ENCODE peak calls at places on chromosome 14, in ten cellular contexts. O, V, S, K, T, C, X, M, G and U are unnamed samples.

GRCh38 chr14:57189070-57189469 is 79.6 kb downstream of the EXOC5 start:
- DNase-seq in O (no peak), G (peak), V (no peak), T (peak), S (no peak), M (no peak), K (peak), X (no peak), C (no peak), U (peak)

GRCh38 chr14:86462193-86462592 is 932.2 kb downstream of the FLRT2 start:
- DNase-seq in K (peak), O (no peak), C (no peak), S (no peak), M (no peak), X (no peak), G (peak), V (peak), T (peak), U (peak)

GRCh38 chr14:95265106-95266094 is 54.3 kb downstream of the CLMN start:
- DNase-seq in S (no peak), V (peak), X (peak), T (peak), K (peak), G (peak), C (no peak), M (no peak), O (peak), U (peak)

GRCh38 chr14:22339277-22339676 is 249.7 kb downstream of the DAD1 start:
- DNase-seq in S (peak), G (no peak), O (no peak), K (peak), V (no peak), T (peak), X (no peak), M (peak), C (no peak), U (peak)

GRCh38 chr14:85471744-85472143 is 58.2 kb upstream of the FLRT2 start:
- DNase-seq in S (no peak), C (no peak), V (no peak), X (no peak), G (no peak), T (peak), O (no peak), M (no peak), K (peak), U (peak)

GRCh38 chr14:93956514-93957332 is 19.6 kb downstream of the ASB2 start:
- DNase-seq in V (no peak), C (no peak), X (no peak), M (no peak), K (no peak), G (no peak), T (no peak), O (no peak), S (no peak), U (no peak)

GRCh38 chr14:85024931-85025330 is 505.0 kb upstream of the FLRT2 start:
- DNase-seq in O (no peak), X (no peak), C (no peak), V (no peak), K (no peak), S (no peak), T (peak), M (no peak), G (no peak), U (peak)

GRCh38 chr14:23492618-23493272 is 23.2 kb downstream of the NGDN start:
- DNase-seq in O (no peak), M (no peak), S (no peak), G (no peak), V (no peak), K (peak), X (no peak), T (peak), C (no peak), U (peak)

GRCh38 chr14:104440297-104440956 is 139.1 kb upstream of the C14orf180 start:
- DNase-seq in K (no peak), C (no peak), V (no peak), G (no peak), O (no peak), M (peak), S (no peak), X (no peak), T (no peak), U (no peak)

GRCh38 chr14:91399868-91400640 is 17.6 kb downstream of the CCDC88C start:
- DNase-seq in G (no peak), K (no peak), M (no peak), S (no peak), X (no peak), C (no peak), T (no peak), O (peak), V (no peak), U (no peak)

GRCh38 chr14:23535943-23536342 is 15.6 kb downstream of the ZFHX2 start:
- DNase-seq in G (no peak), O (no peak), X (no peak), K (no peak), V (no peak), S (no peak), T (no peak), M (no peak), C (no peak), U (no peak)

GRCh38 chr14:25004389-25004809 is 45.5 kb downstream of the STXBP6 start:
- DNase-seq in G (no peak), M (no peak), O (no peak), S (no peak), X (no peak), V (no peak), K (no peak), T (no peak), C (no peak), U (no peak)

GRCh38 chr14:32417956-32418552 is 89.0 kb downstream of the AKAP6 start:
- DNase-seq in T (peak), S (no peak), G (no peak), X (peak), V (peak), O (no peak), K (peak), M (no peak), C (no peak), U (peak)

GRCh38 chr14:88895116-88895515 is 70.7 kb downstream of the TTC8 start:
- DNase-seq in T (peak), M (no peak), O (no peak), K (peak), C (no peak), S (no peak), G (no peak), X (no peak), V (no peak), U (peak)

GRCh38 chr14:64117671-64118402 is 176.3 kb downstream of the ESR2 start:
- DNase-seq in T (peak), V (no peak), M (no peak), C (no peak), S (no peak), O (no peak), G (no peak), X (peak), K (peak), U (no peak)

GRCh38 chr14:65791551-65791981 is 379.0 kb downstream of the FUT8 start:
- DNase-seq in C (no peak), K (peak), S (no peak), X (no peak), M (no peak), G (peak), V (peak), T (peak), O (peak), U (no peak)

GRCh38 chr14:95741051-95741490 is 27.1 kb upstream of the TCL1A start:
- DNase-seq in K (no peak), C (no peak), M (no peak), V (no peak), X (peak), G (no peak), O (no peak), S (no peak), T (no peak), U (peak)

GRCh38 chr14:67480011-67480410 is 8.5 kb downstream of the TMEM229B start:
- DNase-seq in M (peak), K (no peak), V (peak), S (no peak), C (no peak), T (no peak), O (no peak), X (no peak), G (no peak), U (no peak)

GRCh38 chr14:104353221-104353920 is 215.0 kb downstream of the KIF26A start:
- DNase-seq in X (peak), T (no peak), C (no peak), V (peak), S (peak), O (no peak), M (peak), G (no peak), K (no peak), U (no peak)

GRCh38 chr14:78245238-78245637 is 75.1 kb downstream of the NRXN3 start:
- DNase-seq in C (no peak), T (no peak), X (no peak), G (no peak), O (no peak), V (no peak), S (no peak), M (no peak), K (no peak), U (no peak)
- H3K4me3 ChIP-seq in C (no peak), T (no peak), X (no peak), G (no peak), O (no peak), V (no peak), S (no peak), M (no peak), K (no peak), U (no peak)

DNA sequence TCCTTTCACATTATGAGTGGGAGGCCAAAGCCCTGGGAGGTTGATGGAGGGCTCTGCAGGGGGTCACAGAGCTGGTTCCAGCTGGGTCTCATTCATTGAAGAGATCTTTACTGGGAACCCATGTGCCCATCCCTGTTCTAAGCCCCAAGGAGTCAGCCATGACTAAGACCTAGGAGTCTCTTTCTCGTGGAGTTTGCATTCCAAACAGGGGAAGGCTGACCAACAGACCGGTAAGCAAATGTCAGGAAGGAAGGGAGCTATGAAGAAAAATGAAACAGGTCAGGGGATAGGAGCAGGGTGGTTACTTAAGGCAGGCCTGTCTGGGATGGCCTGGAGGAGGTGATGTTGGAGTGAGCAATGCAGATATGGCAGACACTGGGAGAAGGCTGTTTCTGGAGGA is 31.5 kb downstream of the SYNDIG1L start:
- DNase-seq in O (no peak), T (no peak), C (no peak), G (no peak), S (no peak), V (no peak), K (no peak), X (peak), M (no peak), U (no peak)
- H3K4me3 ChIP-seq in O (no peak), T (no peak), C (no peak), G (no peak), S (no peak), V (no peak), K (no peak), X (no peak), M (no peak), U (no peak)

DNA sequence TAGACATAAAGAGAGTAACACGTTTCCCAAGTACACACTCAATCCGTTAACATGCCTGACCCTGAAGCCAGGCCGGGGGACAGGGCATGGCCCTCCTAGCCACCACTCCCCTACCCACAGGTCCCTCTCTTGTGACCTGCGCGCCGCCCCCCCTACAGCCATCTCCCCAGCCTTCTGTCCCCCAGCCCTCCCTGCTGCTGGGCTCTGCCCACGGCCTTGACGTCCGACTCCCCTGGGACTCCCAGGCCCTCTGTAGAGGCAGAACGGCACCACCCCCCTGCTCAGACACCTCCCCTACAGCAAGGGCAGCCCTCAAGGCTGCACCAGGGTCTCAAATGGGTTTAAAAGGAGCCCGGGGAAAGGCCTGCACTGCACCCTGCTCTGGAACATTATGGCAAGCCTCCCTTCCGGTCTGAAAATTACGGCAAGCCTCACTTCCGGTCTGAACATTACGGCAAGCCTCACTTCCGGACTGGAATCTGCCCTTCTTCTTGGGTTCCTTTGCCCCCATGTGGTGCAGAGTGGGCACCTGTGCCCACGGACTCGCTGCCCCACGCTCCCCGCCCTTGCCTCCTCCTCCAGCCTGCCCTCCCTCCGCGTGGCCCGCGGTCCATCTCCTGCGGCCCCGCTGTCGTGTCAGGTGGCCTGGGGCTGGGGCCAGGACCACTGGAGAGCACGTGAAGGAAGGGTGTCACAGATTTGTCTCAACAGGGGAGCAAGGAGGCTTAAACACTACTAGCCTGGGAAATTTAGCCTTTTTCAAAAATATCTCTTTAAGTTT is 77.6 kb downstream of the MOK start:
- DNase-seq in C (no peak), S (no peak), M (no peak), O (no peak), V (peak), K (no peak), T (no peak), X (no peak), G (peak), U (no peak)
- H3K4me3 ChIP-seq in C (no peak), S (no peak), M (no peak), O (no peak), V (peak), K (no peak), T (no peak), X (no peak), G (peak), U (no peak)

DNA sequence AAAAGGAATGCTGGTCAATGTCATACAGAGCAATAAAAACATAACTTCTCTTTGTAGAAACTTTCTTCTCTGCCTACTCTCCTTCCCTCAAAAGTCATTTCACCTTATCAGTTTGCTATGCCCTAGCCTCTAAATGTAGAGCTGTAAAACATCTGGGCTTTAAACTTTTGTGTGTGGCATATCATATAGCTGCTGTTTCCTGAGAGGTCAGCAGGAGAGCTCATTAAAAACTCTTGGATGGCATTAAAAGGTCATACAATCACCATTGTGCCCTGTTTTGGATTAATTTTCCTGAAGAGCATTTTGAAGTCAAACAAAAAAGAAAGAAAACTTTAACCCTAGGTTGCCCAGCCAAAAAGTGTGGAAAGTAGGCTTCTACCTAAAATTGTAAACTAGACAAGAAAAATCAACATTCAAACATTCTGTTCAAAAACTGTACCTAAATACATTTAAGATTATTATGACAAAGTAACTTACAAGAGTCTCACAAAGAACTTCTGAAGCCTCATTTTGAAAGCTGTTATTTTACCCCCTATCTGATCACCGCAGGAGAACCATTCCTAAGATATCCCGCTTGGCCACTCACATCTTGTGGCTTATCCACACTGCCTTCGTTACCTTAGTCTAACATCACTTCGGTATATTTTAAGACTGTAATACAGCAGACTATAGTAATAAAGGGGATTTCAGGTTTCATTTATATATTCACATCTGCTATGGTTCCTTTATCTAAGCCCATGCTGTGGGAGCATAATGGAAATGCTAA is 38.1 kb downstream of the TXNDC16 start:
- DNase-seq in K (no peak), C (no peak), M (no peak), O (no peak), S (no peak), T (no peak), X (no peak), V (no peak), G (no peak), U (no peak)
- H3K4me3 ChIP-seq in K (no peak), C (no peak), M (no peak), O (no peak), S (no peak), T (no peak), X (no peak), V (no peak), G (no peak), U (no peak)

DNA sequence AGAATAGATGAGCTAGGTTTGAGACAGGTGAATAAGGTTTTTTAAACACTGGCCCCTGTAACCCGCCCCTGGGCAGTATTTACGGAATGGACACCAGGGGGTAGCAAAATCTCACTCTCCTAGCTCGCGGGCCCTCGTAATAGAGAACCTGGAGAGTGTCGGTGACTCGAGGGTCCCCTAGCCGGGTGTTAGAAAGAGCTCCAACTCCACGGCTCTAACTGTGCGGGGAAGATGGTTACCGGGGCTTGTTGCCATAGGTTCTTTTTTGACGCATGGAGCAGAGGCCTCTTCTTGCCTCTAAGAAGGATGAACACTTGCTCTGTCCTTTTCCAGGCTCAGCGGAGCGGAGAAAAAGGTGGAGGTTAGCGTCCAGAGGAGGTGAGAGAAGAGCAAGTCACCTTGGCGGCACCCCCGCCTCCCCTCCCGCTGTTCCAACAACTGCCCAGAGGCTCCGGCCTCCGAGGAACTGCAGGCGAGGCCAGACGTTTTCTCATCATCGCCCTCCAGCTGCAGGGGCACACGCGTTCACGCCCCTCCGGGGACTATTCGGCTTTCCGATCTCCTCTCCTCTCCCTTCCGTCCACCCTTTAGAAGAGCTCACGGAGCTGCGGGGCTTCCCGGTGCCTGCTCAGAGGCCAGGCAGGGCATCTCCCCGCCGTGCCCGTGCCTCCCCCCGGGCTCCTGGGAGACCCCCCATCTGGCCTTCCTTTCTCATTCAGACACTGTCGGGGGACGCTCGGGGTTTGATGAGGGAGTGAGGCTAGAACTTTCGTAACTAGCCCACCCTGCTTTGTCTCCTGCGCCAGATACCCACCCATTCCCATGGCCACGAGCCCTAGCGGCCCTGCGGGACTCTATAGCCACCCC is 1.4 kb upstream of the ARHGEF40 start:
- DNase-seq in V (peak), M (peak), K (peak), O (no peak), S (peak), C (no peak), X (no peak), T (peak), G (peak), U (peak)
- H3K4me3 ChIP-seq in V (peak), M (peak), K (peak), O (no peak), S (peak), C (peak), X (peak), T (peak), G (no peak), U (peak)

DNA sequence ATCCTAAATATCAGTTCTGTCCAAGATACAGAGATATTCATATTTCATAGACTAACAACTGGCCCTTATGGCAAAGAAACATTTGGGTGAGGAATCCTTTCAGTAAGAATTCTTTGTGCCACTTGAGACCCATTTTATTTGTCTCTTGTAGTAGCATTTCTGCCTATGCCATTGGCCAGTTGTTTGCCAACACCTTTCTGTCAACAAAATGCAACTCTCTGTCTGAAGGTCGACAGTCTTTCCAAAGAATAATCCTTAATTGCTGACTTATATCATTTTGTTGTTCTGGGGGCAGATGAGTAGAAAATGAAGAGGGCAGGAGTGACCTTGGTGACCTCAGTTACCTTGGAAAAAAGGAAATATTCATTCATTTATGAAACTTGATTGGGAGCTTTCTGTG is 10.9 kb downstream of the IFT43 start:
- DNase-seq in O (no peak), C (no peak), S (no peak), V (no peak), M (no peak), G (no peak), K (no peak), X (no peak), T (no peak), U (no peak)
- H3K4me3 ChIP-seq in O (no peak), C (no peak), S (no peak), V (no peak), M (no peak), G (no peak), K (no peak), X (no peak), T (no peak), U (no peak)

DNA sequence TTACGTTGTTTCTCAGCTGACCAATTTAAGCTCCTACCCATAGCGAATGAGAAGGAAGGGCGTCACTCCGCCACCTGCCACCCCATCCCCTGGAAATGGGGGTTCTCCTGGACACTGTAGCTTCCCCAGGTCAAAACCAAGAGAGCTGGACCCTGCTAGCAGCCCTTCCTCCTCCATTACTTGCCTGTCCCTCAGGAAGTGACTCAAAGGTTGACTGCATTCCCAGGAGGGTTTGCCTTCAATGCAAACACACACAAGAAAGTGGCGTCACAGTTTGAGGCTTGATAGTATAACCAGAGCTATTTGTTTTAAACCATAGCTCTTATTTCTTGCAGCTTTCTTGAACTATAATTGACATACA is 79.1 kb downstream of the KCNK13 start:
- DNase-seq in M (no peak), C (no peak), S (no peak), G (peak), K (peak), V (no peak), T (peak), X (no peak), O (no peak), U (no peak)
- H3K4me3 ChIP-seq in M (no peak), C (no peak), S (no peak), G (peak), K (no peak), V (no peak), T (no peak), X (no peak), O (no peak), U (no peak)

GRCh38 chr14:55000381-55000780 is 26.5 kb downstream of the WDHD1 start:
- DNase-seq in G (peak), T (peak), C (no peak), S (no peak), V (no peak), M (no peak), X (no peak), K (peak), O (no peak), U (peak)

DNA sequence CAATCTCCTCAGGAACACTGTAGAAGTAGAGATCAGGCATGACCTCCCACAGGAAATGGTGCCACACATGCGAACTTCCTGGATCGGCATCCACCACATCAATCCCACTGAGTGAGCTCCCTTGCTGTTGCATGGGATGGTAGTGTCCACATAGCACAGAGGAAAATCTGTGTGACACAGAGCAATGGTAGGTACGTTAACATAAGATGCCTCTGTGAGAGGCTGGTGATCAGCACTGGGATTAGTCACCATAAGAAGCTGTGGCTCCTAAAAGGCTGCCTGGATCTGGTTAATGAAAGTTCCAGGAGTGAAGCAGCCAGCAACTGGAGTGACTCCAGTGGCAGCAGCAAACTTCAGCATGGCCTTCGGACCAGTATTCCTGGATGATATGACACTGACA is 21.8 kb downstream of the WDHD1 start:
- DNase-seq in M (no peak), T (no peak), V (no peak), S (no peak), G (no peak), C (no peak), K (peak), X (no peak), O (no peak), U (no peak)
- H3K4me3 ChIP-seq in M (no peak), T (no peak), V (no peak), S (no peak), G (no peak), C (no peak), K (no peak), X (no peak), O (no peak), U (no peak)